ENCODE peak calls at places on chromosomes 13 and 19, in six cellular contexts. I is A673, S is heart left ventricle, Z is left ventricle myocardium inferior, K is epithelial cell of esophagus, Q is choroid plexus epithelial cell. X is an unnamed sample.

GRCh38 chr13:103046676-103047075 is 19.5 kb downstream of the SLC10A2 start:
- DNase-seq in I (no peak), Q (no peak), K (peak; percentile 77), Z (no peak), S (no peak), X (no peak)

GRCh38 chr13:74210693-74211393 is 76.6 kb upstream of the KLF12 start:
- DNase-seq in Z (no peak), S (peak; percentile 26), Q (peak; percentile 88), K (peak; percentile 92), I (peak; percentile 53), X (peak; percentile 100)

GRCh38 chr19:34645551-34645950 is 31.4 kb downstream of the SCGB2B2 start:
- DNase-seq in Q (no peak), K (no peak), S (no peak), Z (no peak), I (no peak), X (no peak)

GRCh38 chr13:29465741-29466293 is 129.7 kb downstream of the SLC7A1 start:
- DNase-seq in S (peak; percentile 60), Q (peak; percentile 76), K (peak; percentile 42), Z (peak; percentile 51), I (no peak), X (peak; percentile 64)

GRCh38 chr19:17996826-17997316 is 11.1 kb upstream of the ARRDC2 start:
- DNase-seq in Z (peak; percentile 86), K (peak; percentile 71), S (peak; percentile 83), Q (peak; percentile 76), I (peak; percentile 83), X (peak; percentile 77)

GRCh38 chr19:39265321-39265916 is 2.8 kb upstream of the IFNL2 start:
- DNase-seq in K (no peak), I (no peak), Q (no peak), Z (no peak), S (no peak), X (no peak)

GRCh38 chr13:26978081-26978860 is 193.3 kb downstream of the USP12 start:
- DNase-seq in S (no peak), Z (no peak), I (no peak), K (no peak), Q (no peak), X (no peak)

GRCh38 chr13:23268441-23268840 is 87.7 kb downstream of the SGCG start:
- DNase-seq in I (no peak), S (no peak), K (no peak), Q (no peak), Z (no peak), X (no peak)

GRCh38 chr13:96994849-96995243 is 570 bp upstream of the OXGR1 start:
- DNase-seq in Q (no peak), S (no peak), K (no peak), I (no peak), Z (no peak), X (no peak)

GRCh38 chr13:112592647-112593046 is 4.7 kb upstream of the TUBGCP3 start:
- DNase-seq in I (no peak), Z (no peak), S (no peak), Q (no peak), K (peak; percentile 27), X (no peak)

GRCh38 chr19:38224014-38224862 is at the start of gene DPF1:
- DNase-seq in Z (peak; percentile 45), Q (peak; percentile 55), S (peak; percentile 62), K (peak; percentile 75), I (peak; percentile 90), X (peak; percentile 68)

GRCh38 chr13:49693191-49693733 is 2.0 kb upstream of the EBPL start:
- DNase-seq in I (no peak), S (no peak), K (no peak), Z (no peak), Q (peak; percentile 27), X (peak; percentile 46)

GRCh38 chr13:70415141-70415540 is 306.9 kb upstream of the KLHL1 start:
- DNase-seq in Q (no peak), Z (no peak), S (no peak), K (no peak), I (no peak), X (no peak)

GRCh38 chr13:66137384-66137783 is 1092.8 kb downstream of the PCDH9 start:
- DNase-seq in K (no peak), I (no peak), Z (no peak), S (no peak), Q (no peak), X (no peak)
- H3K4me3 ChIP-seq in K (no peak overlapping the region), I (no peak overlapping the region), Z (no peak overlapping the region), S (no peak overlapping the region), Q (no peak overlapping the region), X (no peak overlapping the region)

GRCh38 chr13:31179754-31180153 is 18.1 kb upstream of the HSPH1 start:
- DNase-seq in Q (no peak), S (no peak), I (no peak), K (no peak), Z (no peak), X (no peak)
- TF ChIP-seq CTCF in Q (no peak), S (no peak), I (no peak), K (no peak), Z (no peak), X (no peak)

GRCh38 chr13:66402546-66402945 is 827.6 kb downstream of the PCDH9 start:
- DNase-seq in I (no peak), Z (no peak), Q (no peak), K (peak; percentile 4), S (no peak), X (no peak)

GRCh38 chr13:66399873-66400272 is 830.3 kb downstream of the PCDH9 start:
- DNase-seq in K (no peak), Q (no peak), Z (no peak), I (no peak), S (no peak), X (no peak)

GRCh38 chr13:66405908-66406802 is 824.0 kb downstream of the PCDH9 start:
- DNase-seq in Q (peak; percentile 97), I (no peak), S (no peak), K (peak; percentile 86), Z (no peak), X (peak; percentile 61)

GRCh38 chr13:66400292-66400691 is 829.8 kb downstream of the PCDH9 start:
- DNase-seq in S (no peak), K (no peak), I (no peak), Q (no peak), Z (no peak), X (no peak)

GRCh38 chr13:66402071-66402470 is 828.1 kb downstream of the PCDH9 start:
- DNase-seq in Z (no peak), K (no peak), Q (peak; percentile 55), I (no peak), S (no peak), X (peak; percentile 45)
- H3K4me3 ChIP-seq in Z (no peak overlapping the region), K (no peak overlapping the region), Q (no peak overlapping the region), I (no peak overlapping the region), S (no peak overlapping the region), X (no peak overlapping the region)

GRCh38 chr19:49920624-49921363 is 8.2 kb upstream of the ATF5 start:
- DNase-seq in I (no peak), Z (no peak), S (no peak), Q (no peak), K (no peak), X (no peak)
- TF ChIP-seq CTCF in I (no peak), Z (no peak), S (no peak), Q (no peak), K (no peak), X (no peak)

GRCh38 chr19:40277356-40277755 is 7.8 kb downstream of the AKT2 start:
- DNase-seq in Q (no peak), S (no peak), K (no peak), Z (no peak), I (no peak), X (no peak)
- H3K4me3 ChIP-seq in Q (no peak overlapping the region), S (no peak overlapping the region), K (no peak overlapping the region), Z (no peak overlapping the region), I (no peak overlapping the region), X (no peak overlapping the region)

DNA sequence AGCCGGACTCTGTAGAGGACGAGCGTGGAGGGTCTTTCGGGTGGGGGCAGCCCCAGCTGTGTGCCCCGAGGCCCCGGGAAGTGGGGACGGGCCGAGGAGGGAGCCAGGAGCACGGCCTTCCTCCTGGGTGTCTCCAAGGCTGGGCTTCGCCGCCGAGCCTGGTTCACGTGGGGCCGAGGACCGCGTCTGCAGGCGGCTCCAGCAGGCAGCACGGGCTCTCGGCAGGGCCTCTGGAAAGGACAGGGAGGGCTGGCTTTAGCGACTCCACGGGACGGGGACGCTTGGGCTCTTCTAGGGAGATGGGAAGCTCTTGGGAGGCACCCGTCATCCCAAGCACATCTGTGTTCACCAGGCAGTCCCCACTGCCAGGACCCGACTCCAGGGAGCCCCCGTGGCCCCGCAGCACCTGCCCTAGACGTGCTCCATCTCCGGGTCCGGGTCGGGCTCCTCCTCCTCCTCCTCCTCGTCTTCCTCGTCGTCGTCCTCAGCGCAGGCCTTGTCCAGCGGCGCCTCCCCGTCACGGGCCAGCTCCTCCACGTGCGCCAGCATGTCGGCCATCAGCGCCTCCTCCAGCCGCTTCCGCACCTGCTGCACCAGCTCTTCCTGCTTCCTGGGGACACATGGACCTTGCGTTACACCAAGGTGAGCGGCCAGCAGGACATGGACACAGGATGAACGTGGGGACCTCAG is 9.9 kb upstream of the MEX3D start:
- DNase-seq in Q (no peak), I (no peak), S (peak; percentile 23), K (no peak), Z (no peak), X (no peak)
- TF ChIP-seq CTCF in Q (no peak), I (no peak), S (no peak), K (no peak), Z (no peak), X (no peak)

DNA sequence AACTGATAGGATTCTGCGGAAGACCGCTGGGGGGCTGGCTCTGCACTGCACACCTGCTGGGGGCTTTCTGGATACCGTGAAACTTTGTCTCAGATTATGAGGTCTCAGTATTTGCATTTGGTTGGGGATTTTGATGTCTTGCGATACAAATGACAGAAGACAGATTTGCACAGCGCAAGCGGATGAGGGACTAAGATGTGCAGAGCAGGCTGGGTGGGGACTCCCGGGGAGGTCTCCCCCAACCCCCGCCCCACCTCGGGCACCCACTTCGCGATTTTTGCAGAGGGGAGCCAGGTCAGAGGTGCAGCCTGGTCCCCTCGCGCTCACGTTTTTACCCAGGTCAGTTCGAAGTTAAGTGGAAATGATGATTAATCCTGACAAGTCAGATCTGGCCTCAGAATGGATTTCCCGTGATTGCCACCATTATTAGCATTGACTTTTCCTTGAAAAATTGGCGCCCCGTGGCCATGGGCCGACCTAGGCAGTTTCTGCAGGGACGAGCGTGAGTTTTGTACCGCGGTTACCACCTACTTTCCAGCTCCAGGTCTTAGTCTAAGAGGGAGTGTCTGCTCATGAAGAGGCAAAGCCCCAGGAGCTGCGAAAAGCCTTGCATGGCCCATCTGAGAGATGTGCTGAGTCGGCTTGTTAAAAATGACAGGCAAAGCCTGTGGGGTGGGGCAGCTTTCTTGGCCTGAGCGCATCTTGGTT is 1.3 kb upstream of the GJB2 start:
- DNase-seq in Z (no peak), K (peak; percentile 79), Q (no peak), I (no peak), S (no peak), X (no peak)
- H3K4me3 ChIP-seq in Z (peak overlapping the region; percentile 75), K (peak overlapping the region; percentile 80), Q (no peak overlapping the region), I (peak overlapping the region; percentile 54), S (peak overlapping the region; percentile 57), X (no peak overlapping the region)

X was measured in cardiac fibroblast.